ENCODE peak calls at places on chromosome 1, in four cellular contexts. One of them, this sample, is unnamed.

GRCh38 chr1:230877139-230877923 is 9.0 kb upstream of the C1orf198 start:
- DNase-seq in neural crest cell: no peak
- DNase-seq in foreskin fibroblast: peak; percentile 93
- DNase-seq in osteocyte: no peak
- DNase-seq in this sample: no peak

GRCh38 chr1:204438628-204439027 is 27.0 kb upstream of the PPP1R15B start:
- DNase-seq in neural crest cell: no peak
- DNase-seq in foreskin fibroblast: peak; percentile 93
- DNase-seq in osteocyte: no peak
- DNase-seq in this sample: no peak

GRCh38 chr1:1157914-1158710 is 15.6 kb upstream of the TTLL10 start:
- DNase-seq in neural crest cell: peak; percentile 57
- DNase-seq in foreskin fibroblast: no peak
- DNase-seq in osteocyte: no peak
- DNase-seq in this sample: no peak

GRCh38 chr1:164708596-164708995 is 149.6 kb downstream of the PBX1 start:
- DNase-seq in neural crest cell: no peak
- DNase-seq in foreskin fibroblast: no peak
- DNase-seq in osteocyte: no peak
- DNase-seq in this sample: no peak

GRCh38 chr1:161046574-161047167 is 894 bp upstream of the USF1 start:
- DNase-seq in neural crest cell: no peak
- DNase-seq in foreskin fibroblast: no peak
- DNase-seq in osteocyte: no peak
- DNase-seq in this sample: no peak

GRCh38 chr1:41860214-41860613 is 58.5 kb downstream of the HIVEP3 start:
- DNase-seq in neural crest cell: no peak
- DNase-seq in foreskin fibroblast: no peak
- DNase-seq in osteocyte: no peak
- DNase-seq in this sample: no peak

GRCh38 chr1:75136921-75137641 is 2.9 kb downstream of the LHX8 start:
- DNase-seq in neural crest cell: no peak
- DNase-seq in foreskin fibroblast: no peak
- DNase-seq in osteocyte: no peak
- DNase-seq in this sample: no peak

GRCh38 chr1:161115132-161115711 is 2.6 kb downstream of the PFDN2 start:
- DNase-seq in neural crest cell: no peak
- DNase-seq in foreskin fibroblast: peak; percentile 50
- DNase-seq in osteocyte: no peak
- DNase-seq in this sample: no peak

GRCh38 chr1:222464841-222465210 is 83.1 kb downstream of the HHIPL2 start:
- DNase-seq in neural crest cell: peak; percentile 46
- DNase-seq in foreskin fibroblast: peak; percentile 43
- DNase-seq in osteocyte: no peak
- DNase-seq in this sample: no peak

GRCh38 chr1:156539824-156540223 is 32.5 kb downstream of the IQGAP3 start:
- DNase-seq in neural crest cell: no peak
- DNase-seq in foreskin fibroblast: no peak
- DNase-seq in osteocyte: no peak
- DNase-seq in this sample: no peak

GRCh38 chr1:230099435-230099834 is 32.4 kb downstream of the GALNT2 start:
- DNase-seq in neural crest cell: no peak
- DNase-seq in foreskin fibroblast: no peak
- DNase-seq in osteocyte: no peak
- DNase-seq in this sample: no peak

GRCh38 chr1:225343618-225344017 is 84.2 kb downstream of the LBR start:
- DNase-seq in neural crest cell: no peak
- DNase-seq in foreskin fibroblast: peak; percentile 2
- DNase-seq in osteocyte: no peak
- DNase-seq in this sample: no peak

GRCh38 chr1:212218911-212219310 is 66.3 kb upstream of the PPP2R5A start:
- DNase-seq in neural crest cell: no peak
- DNase-seq in foreskin fibroblast: peak; percentile 74
- DNase-seq in osteocyte: no peak
- DNase-seq in this sample: no peak

GRCh38 chr1:155983191-155984023 is 5.1 kb upstream of the ARHGEF2 start:
- DNase-seq in neural crest cell: peak; percentile 22
- DNase-seq in foreskin fibroblast: peak; percentile 95
- DNase-seq in osteocyte: peak; percentile 97
- DNase-seq in this sample: peak; percentile 19

GRCh38 chr1:101723415-101723814 is 273.3 kb downstream of the OLFM3 start:
- DNase-seq in neural crest cell: no peak
- DNase-seq in foreskin fibroblast: no peak
- DNase-seq in osteocyte: no peak
- DNase-seq in this sample: no peak

GRCh38 chr1:63797056-63797726 is 23.4 kb downstream of the ROR1 start:
- DNase-seq in neural crest cell: no peak
- DNase-seq in foreskin fibroblast: peak; percentile 62
- DNase-seq in osteocyte: no peak
- DNase-seq in this sample: no peak

GRCh38 chr1:46599044-46599970 is 4.8 kb downstream of the MKNK1 start:
- DNase-seq in neural crest cell: no peak
- DNase-seq in foreskin fibroblast: no peak
- DNase-seq in osteocyte: no peak
- DNase-seq in this sample: no peak

GRCh38 chr1:24929091-24929875 is 793 bp downstream of the RUNX3 start:
- DNase-seq in neural crest cell: no peak
- DNase-seq in foreskin fibroblast: no peak
- DNase-seq in osteocyte: no peak
- DNase-seq in this sample: no peak

DNA sequence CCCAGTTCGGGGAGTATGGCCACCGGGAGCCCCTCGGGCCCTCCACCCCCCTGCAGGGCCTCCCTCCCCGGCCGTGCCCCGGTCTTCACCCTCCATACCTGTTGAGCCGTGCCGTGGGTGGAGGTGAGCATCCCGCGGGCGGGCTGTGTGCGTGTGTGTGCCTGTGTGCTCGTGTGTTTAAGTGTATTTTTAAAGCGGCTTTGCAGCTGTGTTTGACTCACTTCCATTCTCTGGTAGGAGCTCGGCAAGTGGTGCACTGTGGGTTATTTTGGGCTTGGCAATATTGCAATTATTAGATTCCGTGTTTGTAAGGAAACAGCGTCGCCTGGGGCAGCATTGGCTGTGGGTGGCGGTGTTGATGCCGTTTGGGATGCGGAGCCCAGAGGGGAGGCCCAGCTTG is 20.3 kb upstream of the PLCH2 start:
- DNase-seq in neural crest cell: no peak
- DNase-seq in foreskin fibroblast: no peak
- DNase-seq in osteocyte: no peak
- DNase-seq in this sample: no peak
- TF ChIP-seq CTCF in neural crest cell: no peak
- TF ChIP-seq CTCF in foreskin fibroblast: no peak
- TF ChIP-seq CTCF in osteocyte: no peak
- TF ChIP-seq CTCF in this sample: no peak

GRCh38 chr1:232981161-232981560 is 30.8 kb downstream of the NTPCR start:
- DNase-seq in neural crest cell: no peak
- DNase-seq in foreskin fibroblast: no peak
- DNase-seq in osteocyte: peak; percentile 25
- DNase-seq in this sample: no peak
- TF ChIP-seq CTCF in neural crest cell: no peak
- TF ChIP-seq CTCF in foreskin fibroblast: no peak
- TF ChIP-seq CTCF in osteocyte: no peak
- TF ChIP-seq CTCF in this sample: no peak

GRCh38 chr1:114009042-114009392 is 29.7 kb downstream of the OLFML3 start:
- DNase-seq in neural crest cell: no peak
- DNase-seq in foreskin fibroblast: no peak
- DNase-seq in osteocyte: no peak
- DNase-seq in this sample: no peak
- TF ChIP-seq CTCF in neural crest cell: no peak
- TF ChIP-seq CTCF in foreskin fibroblast: no peak
- TF ChIP-seq CTCF in osteocyte: no peak
- TF ChIP-seq CTCF in this sample: no peak

DNA sequence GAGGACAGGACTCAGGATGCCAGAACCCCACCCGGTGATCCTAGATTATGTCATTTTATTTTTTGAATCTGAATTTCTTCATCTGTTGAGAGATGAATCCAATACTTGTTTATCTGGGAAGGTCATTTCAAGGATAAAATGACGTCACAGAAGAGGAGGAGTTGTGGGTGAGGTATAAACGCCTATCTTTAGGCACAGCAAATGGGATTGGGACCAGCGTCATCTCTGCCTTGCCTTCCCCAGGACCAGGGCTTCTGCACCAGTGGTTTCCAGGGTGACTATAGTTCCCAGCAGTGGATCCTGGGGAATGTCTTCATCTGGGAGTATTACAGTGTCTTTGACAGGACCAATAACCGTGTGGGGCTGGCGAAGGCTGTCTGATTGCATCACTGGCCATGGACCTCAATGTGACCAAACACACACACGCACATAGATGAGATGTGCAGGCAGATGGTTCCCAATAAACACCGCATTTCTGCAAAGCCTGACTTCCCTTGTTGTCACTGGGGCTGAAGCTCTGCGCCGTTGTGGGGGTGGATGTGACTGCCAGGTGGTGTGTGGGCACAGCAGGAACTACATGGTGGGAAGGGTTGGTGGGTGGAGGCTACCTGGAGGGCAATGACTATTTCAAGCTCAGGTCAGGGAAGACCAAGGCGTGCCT is 28.1 kb downstream of the KCNA10 start:
- DNase-seq in neural crest cell: no peak
- DNase-seq in foreskin fibroblast: no peak
- DNase-seq in osteocyte: no peak
- DNase-seq in this sample: no peak
- TF ChIP-seq CTCF in neural crest cell: no peak
- TF ChIP-seq CTCF in foreskin fibroblast: no peak
- TF ChIP-seq CTCF in osteocyte: no peak
- TF ChIP-seq CTCF in this sample: no peak

GRCh38 chr1:185733818-185734709 is at the start of gene HMCN1:
- DNase-seq in neural crest cell: peak; percentile 59
- DNase-seq in foreskin fibroblast: peak; percentile 64
- DNase-seq in osteocyte: peak; percentile 87
- DNase-seq in this sample: no peak
- TF ChIP-seq CTCF in neural crest cell: peak; percentile 56
- TF ChIP-seq CTCF in foreskin fibroblast: peak; percentile 60
- TF ChIP-seq CTCF in osteocyte: peak; percentile 57
- TF ChIP-seq CTCF in this sample: peak; percentile 40

DNA sequence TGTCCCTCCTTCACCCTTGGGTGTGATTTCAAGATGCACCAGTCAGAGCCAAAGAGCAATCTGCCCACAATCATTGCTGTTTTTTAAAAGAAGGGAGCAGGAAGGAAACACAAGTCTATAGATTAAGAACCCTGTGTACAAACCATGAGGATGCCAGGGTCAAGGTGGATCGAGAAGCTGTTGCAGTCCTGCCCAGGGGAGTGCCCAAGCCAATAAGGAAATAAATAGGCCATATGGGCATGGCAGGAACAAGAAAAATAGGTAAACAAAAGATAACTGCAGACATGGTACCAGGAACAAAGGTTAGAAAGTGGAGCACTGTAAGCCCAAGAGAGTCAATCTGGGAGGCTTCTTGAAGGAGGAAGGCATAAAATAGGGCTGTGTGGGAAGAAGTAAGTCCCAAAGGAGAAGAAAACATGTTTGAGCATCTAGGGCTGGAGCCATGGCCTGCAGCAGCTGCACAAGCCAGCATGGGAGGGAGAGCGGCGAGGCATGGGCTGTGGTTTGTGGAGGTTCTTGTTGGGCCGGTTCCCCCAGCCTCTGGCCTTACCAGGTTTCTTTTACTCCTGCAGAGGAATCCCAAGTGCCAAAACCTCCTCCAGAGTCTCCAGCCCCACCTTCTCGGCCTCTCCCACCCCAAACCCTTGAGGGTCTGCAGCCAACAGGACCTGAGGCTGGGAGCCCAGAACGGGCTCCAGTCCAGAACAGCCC is 13.6 kb downstream of the INAVA start:
- DNase-seq in neural crest cell: no peak
- DNase-seq in foreskin fibroblast: no peak
- DNase-seq in osteocyte: no peak
- DNase-seq in this sample: no peak
- TF ChIP-seq CTCF in neural crest cell: no peak
- TF ChIP-seq CTCF in foreskin fibroblast: no peak
- TF ChIP-seq CTCF in osteocyte: no peak
- TF ChIP-seq CTCF in this sample: no peak

DNA sequence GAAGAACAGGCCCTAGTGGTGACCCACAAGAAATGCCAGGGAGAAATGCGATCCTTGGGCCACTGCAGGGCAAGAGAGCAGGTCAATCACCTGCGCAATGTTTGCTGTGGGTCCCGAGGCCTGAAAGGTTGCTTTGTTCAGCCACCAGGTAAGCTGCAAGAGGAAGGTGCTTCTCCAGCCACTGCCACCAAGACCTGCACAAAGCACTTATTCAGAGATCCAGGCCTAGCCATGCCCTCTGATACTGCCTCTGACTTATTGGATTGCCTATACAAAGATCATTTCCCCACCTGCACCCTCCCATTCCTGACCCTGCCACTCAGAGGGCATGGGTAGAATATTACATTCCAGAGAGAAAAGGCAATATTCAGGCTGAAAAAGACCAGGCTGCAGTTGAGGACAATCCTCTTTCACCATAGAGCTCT is 349.4 kb upstream of the NFIA start:
- DNase-seq in neural crest cell: no peak
- DNase-seq in foreskin fibroblast: no peak
- DNase-seq in osteocyte: no peak
- DNase-seq in this sample: no peak
- TF ChIP-seq CTCF in neural crest cell: no peak
- TF ChIP-seq CTCF in foreskin fibroblast: no peak
- TF ChIP-seq CTCF in osteocyte: no peak
- TF ChIP-seq CTCF in this sample: no peak

GRCh38 chr1:27981146-27981545 is 21.4 kb downstream of the XKR8 start:
- DNase-seq in neural crest cell: no peak
- DNase-seq in foreskin fibroblast: no peak
- DNase-seq in osteocyte: no peak
- DNase-seq in this sample: no peak

GRCh38 chr1:27979859-27980201 is 20.1 kb downstream of the XKR8 start:
- DNase-seq in neural crest cell: no peak
- DNase-seq in foreskin fibroblast: no peak
- DNase-seq in osteocyte: no peak
- DNase-seq in this sample: no peak

GRCh38 chr1:27973771-27974452 is 14.1 kb downstream of the XKR8 start:
- DNase-seq in neural crest cell: no peak
- DNase-seq in foreskin fibroblast: no peak
- DNase-seq in osteocyte: no peak
- DNase-seq in this sample: no peak

GRCh38 chr1:27980216-27980820 is 20.5 kb downstream of the XKR8 start:
- DNase-seq in neural crest cell: no peak
- DNase-seq in foreskin fibroblast: peak; percentile 15
- DNase-seq in osteocyte: no peak
- DNase-seq in this sample: no peak

DNA sequence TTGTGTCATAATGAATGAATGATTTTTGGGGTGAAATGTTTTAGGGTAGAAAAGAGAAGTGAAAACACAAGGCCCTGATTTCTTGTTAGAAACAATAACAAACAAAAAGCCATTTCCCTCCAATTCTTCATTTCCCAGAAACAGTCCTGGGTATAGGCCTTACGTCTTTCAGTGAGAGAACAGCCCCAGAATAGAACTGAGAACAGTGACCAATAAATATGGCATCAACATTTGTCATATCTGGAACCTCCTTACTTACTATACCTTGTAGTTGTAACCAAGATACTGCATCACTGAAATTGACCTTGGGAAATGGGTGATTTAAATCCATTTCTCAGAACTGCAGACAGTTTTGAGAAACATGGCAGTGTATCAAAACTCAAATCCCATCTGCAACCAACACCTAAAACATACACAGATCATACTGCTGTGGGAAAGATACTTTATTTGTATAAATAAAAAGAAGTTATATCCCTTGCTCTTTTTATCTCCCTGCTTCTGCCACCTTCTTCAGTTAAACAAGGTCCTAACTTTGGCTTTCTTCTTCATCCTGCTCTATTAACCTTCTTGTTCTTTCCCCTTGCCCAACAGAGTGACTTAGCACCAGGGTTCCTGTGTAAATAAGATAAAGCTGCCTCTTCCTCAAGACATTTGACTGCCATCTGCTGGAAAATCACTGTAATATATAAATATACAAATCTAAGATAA is 19.5 kb downstream of the XKR8 start:
- DNase-seq in neural crest cell: no peak
- DNase-seq in foreskin fibroblast: peak; percentile 55
- DNase-seq in osteocyte: no peak
- DNase-seq in this sample: no peak
- TF ChIP-seq CTCF in neural crest cell: peak; percentile 64
- TF ChIP-seq CTCF in foreskin fibroblast: peak; percentile 34
- TF ChIP-seq CTCF in osteocyte: peak; percentile 67
- TF ChIP-seq CTCF in this sample: peak; percentile 54